ENCODE peak calls at places on chromosomes 3 and 15, in four cellular contexts. M is A549, A is HepG2, K is upper lobe of left lung. J is an unnamed sample.

GRCh38 chr3:46184469-46184868 is 23.6 kb downstream of the CCR1 start:
- ATAC-seq in M (no peak), A (no peak), K (no peak), J (no peak)

GRCh38 chr3:118772036-118773030 is 262.3 kb downstream of the IGSF11 start:
- ATAC-seq in M (no peak), A (no peak), K (no peak), J (no peak)

GRCh38 chr3:172044833-172045585 is 5.6 kb downstream of the FNDC3B start:
- ATAC-seq in M (no peak), A (no peak), K (no peak), J (no peak)

GRCh38 chr3:196774845-196775422 is 35.3 kb downstream of the PAK2 start:
- ATAC-seq in M (no peak), A (no peak), K (no peak), J (no peak)

GRCh38 chr3:77825045-77825827 is 785.3 kb downstream of the ROBO2 start:
- ATAC-seq in M (no peak), A (no peak), K (peak; percentile 85), J (peak; percentile 25)

GRCh38 chr3:116863842-116864626 is 154.5 kb downstream of the TUSC7 start:
- ATAC-seq in M (peak; percentile 54), A (no peak), K (no peak), J (peak; percentile 34)

GRCh38 chr15:74790080-74790916 is 8.4 kb downstream of the CSK start:
- ATAC-seq in M (no peak), A (no peak), K (no peak), J (peak; percentile 23)

GRCh38 chr3:52090131-52090548 is 33.8 kb upstream of the DUSP7 start:
- ATAC-seq in M (no peak), A (no peak), K (no peak), J (peak; percentile 55)

GRCh38 chr15:29712149-29712885 is 110.0 kb downstream of the TJP1 start:
- ATAC-seq in M (no peak), A (no peak), K (no peak), J (no peak)

GRCh38 chr3:158395421-158395820 is 175.6 kb upstream of the MLF1 start:
- ATAC-seq in M (no peak), A (no peak), K (no peak), J (no peak)

GRCh38 chr15:67839358-67839928 is 402 bp downstream of the RNU6-1 start:
- ATAC-seq in M (peak; percentile 62), A (no peak), K (no peak), J (no peak)

GRCh38 chr3:101865751-101866509 is 16.6 kb downstream of the NFKBIZ start:
- ATAC-seq in M (no peak), A (peak; percentile 29), K (no peak), J (no peak)

GRCh38 chr3:154120903-154121235 is 321 bp upstream of the ARHGEF26 start:
- ATAC-seq in M (peak; percentile 57), A (peak; percentile 60), K (peak; percentile 43), J (peak; percentile 46)
- H3K4me3 ChIP-seq in M (peak overlapping the region; percentile 77), A (peak overlapping the region; percentile 62), K (peak overlapping the region; percentile 79), J (peak overlapping the region; percentile 85)

DNA sequence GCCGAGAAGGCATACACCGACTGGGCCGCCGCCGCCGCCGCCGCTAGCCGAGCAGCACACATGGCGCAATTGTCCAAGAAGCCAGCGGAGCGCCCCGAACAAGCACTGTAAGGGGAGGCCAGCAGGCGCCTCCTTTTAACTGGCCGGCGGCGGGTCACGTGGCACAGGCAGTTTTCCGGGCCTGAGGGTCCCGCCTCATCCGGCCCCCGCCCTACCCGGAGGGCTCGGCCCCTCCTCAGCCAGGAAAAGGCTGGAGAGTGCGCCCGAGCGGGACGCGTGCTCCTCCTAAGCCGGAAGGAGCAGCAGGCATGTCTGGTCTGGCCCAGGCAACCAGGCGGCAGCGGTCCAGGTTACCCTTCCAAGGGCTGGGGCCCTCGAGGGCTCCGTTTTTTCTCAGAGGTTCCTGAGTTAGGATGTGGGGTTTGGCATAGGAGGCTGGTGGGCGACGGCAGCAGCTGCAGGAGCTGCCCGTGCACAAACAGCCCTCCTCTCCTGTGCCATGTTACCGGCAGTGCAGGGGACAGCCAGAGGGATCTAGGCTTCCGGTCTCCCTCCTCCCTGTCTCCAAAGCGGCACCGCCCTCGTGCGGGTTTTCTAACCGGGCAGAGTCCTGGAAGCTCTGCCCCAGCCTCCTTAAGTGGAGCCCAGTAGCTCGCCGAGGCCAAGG is at the start of gene GPX1:
- ATAC-seq in M (peak; percentile 91), A (peak; percentile 93), K (peak; percentile 97), J (peak; percentile 96)
- TF ChIP-seq POLR2A in M (peak; percentile 57), A (peak; percentile 86), K (peak; percentile 99), J (peak; percentile 98)

DNA sequence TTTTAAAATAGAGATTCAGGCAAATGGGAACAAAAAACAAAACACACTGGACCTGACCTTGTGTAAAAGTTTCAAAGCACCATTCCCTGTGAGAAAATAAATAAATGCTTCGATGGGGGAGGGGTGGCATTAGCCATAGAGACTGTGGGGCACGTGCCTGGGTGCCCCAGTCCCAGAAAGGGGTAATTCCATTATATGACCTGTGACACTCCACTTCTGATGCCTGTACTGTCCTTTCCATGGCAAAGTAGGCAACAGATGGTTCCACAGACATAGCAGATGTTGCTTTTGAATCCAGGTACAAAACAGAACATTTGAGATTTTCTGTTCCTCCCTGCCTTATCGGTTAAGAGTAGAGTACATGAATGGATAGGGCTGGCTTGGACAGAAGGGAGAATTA is 3.9 kb downstream of the PHLDB2 start:
- ATAC-seq in M (no peak), A (no peak), K (no peak), J (no peak)
- H3K4me3 ChIP-seq in M (no peak overlapping the region), A (no peak overlapping the region), K (no peak overlapping the region), J (no peak overlapping the region)

DNA sequence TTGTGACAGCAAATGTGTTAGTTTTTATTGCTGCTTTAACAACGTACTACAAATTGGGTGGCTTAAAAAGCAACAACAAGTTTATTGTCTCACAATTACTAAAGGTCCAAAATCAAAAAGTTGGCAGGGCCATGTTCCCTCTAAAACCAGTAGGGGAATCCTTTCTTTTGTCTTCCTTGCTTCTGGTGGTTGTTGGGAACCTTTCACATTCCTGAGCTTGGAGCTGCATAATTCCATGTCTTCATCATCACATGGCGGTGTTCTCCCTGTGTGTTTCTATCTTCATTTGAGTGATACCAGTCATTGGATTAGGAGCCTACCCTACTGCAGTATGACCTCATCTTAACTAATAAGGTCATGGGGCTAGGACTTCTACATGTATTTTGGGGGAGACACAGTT is 7.4 kb downstream of the SPRED1 start:
- ATAC-seq in M (no peak), A (no peak), K (no peak), J (no peak)
- TF ChIP-seq POLR2A in M (no peak), A (no peak), K (no peak), J (no peak)

GRCh38 chr3:187966636-187967035 is 187.3 kb upstream of the LPP start:
- ATAC-seq in M (no peak), A (no peak), K (no peak), J (no peak)
- H3K4me3 ChIP-seq in M (no peak overlapping the region), A (no peak overlapping the region), K (no peak overlapping the region), J (no peak overlapping the region)

GRCh38 chr3:149009732-149010131 is 18.4 kb downstream of the GYG1 start:
- ATAC-seq in M (no peak), A (no peak), K (peak; percentile 64), J (no peak)
- TF ChIP-seq POLR2A in M (no peak), A (no peak), K (no peak), J (no peak)

J was measured in gastroesophageal sphincter.